ENCODE peak calls at places on chromosomes 13 and 19, in nine cellular contexts. S is endothelial cell of umbilical vein, K is HCT116, A is stomach, D is breast epithelium, Z is upper lobe of left lung, C is transverse colon, W is HL-60, H is SK-N-SH. J is an unnamed sample.

GRCh38 chr13:97319088-97319487 is 97.0 kb downstream of the MBNL2 start:
- DNase-seq in S (no peak), K (no peak), A (no peak), D (no peak), Z (no peak), C (no peak), W (no peak), H (no peak), J (no peak)

GRCh38 chr19:55454787-55455243 is 6.6 kb downstream of the ISOC2 start:
- DNase-seq in S (peak), K (no peak), A (no peak), D (no peak), Z (no peak), C (no peak), W (no peak), H (peak), J (no peak)

GRCh38 chr13:99690426-99691189 is 189.3 kb downstream of the TM9SF2 start:
- DNase-seq in S (no peak), K (no peak), A (no peak), D (no peak), Z (no peak), C (no peak), W (no peak), H (no peak), J (no peak)

GRCh38 chr19:1000591-1001537 is 645 bp downstream of the GRIN3B start:
- DNase-seq in S (no peak), K (no peak), A (no peak), D (no peak), Z (no peak), C (no peak), W (no peak), H (peak), J (no peak)

GRCh38 chr13:61170791-61171330 is 244.8 kb downstream of the PCDH20 start:
- DNase-seq in S (no peak), K (no peak), A (no peak), D (no peak), Z (no peak), C (no peak), W (no peak), H (no peak), J (no peak)

GRCh38 chr19:58395220-58395978 is at the start of gene RNF225:
- DNase-seq in S (no peak), K (no peak), A (no peak), D (peak), Z (peak), C (peak), W (no peak), H (no peak), J (no peak)

GRCh38 chr13:113846639-113847318 is 17.1 kb downstream of the GAS6 start:
- DNase-seq in S (no peak), K (no peak), A (no peak), D (no peak), Z (peak), C (no peak), W (no peak), H (no peak), J (peak)

GRCh38 chr13:77907653-77908341 is 10.8 kb downstream of the EDNRB start:
- DNase-seq in S (peak), K (no peak), A (no peak), D (no peak), Z (no peak), C (no peak), W (no peak), H (no peak), J (no peak)

GRCh38 chr13:112720814-112721197 is 31.0 kb downstream of the ATP11A start:
- DNase-seq in S (no peak), K (no peak), A (no peak), D (no peak), Z (no peak), C (no peak), W (no peak), H (no peak), J (peak)

GRCh38 chr13:80342541-80343371 is 1.8 kb upstream of the SPRY2 start:
- DNase-seq in S (peak), K (no peak), A (peak), D (peak), Z (peak), C (peak), W (no peak), H (peak), J (peak)

GRCh38 chr19:52231154-52231565 is 38.2 kb upstream of the ZNF766 start:
- DNase-seq in S (no peak), K (no peak), A (no peak), D (no peak), Z (no peak), C (no peak), W (no peak), H (no peak), J (no peak)

DNA sequence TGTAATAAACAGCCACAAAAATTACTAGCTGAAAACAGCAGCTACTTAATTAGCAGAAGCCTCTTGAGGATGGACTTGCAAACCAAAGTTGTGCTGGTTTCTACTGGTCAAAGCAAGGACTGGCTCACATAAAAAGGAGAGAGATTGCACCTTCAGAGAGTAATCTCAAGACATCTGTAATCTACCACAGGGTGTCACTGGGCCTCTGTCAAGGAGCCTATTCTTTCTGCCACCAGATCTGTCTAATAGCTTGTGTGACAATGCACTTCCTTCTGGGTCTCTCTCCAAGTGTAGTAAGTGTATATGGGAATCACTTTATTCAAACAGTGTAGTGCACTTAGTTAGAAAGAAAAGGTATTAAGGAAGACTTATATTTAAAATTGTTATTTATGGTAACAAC is 24.4 kb upstream of the ZNF561 start:
- DNase-seq in S (no peak), K (no peak), A (no peak), D (no peak), Z (no peak), C (no peak), W (no peak), H (no peak), J (no peak)
- TF ChIP-seq POLR2AphosphoS5 in S (no peak), K (no peak), A (no peak), D (no peak), Z (no peak), C (no peak), W (no peak), H (no peak), J (no peak)

DNA sequence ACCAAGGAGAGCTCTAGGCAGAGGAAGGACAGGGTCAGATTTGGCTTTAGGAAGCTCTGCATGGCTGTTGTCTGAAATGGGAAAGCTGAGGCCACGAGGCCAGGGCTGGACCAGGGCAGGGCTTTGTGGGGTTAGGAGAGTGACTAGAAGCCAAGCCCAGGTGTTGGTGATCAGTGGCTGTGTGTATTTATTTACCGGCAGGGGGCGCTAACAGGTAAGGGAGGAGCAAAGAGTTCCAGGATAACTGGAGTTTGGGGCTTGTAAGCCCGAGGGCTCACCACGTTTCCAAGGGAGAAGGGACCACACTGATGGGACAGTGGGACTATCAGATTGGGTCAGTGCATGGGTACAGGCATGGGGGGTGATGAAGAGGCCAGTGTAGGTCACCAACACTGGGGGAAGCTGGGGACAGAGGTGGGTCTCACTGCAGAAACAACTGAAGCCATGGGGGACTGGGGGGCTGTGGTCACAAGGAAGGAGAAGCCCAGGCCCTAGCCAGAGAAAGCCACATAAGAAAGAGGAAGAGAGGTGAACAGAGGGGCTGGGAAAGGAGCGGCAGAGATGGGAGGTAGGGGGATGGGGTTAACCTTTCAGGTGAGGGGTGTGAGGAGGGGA is 3.9 kb downstream of the TMEM147 start:
- DNase-seq in S (peak), K (peak), A (peak), D (no peak), Z (peak), C (peak), W (peak), H (peak), J (no peak)
- TF ChIP-seq POLR2AphosphoS5 in S (no peak), K (no peak), A (no peak), D (no peak), Z (no peak), C (no peak), W (no peak), H (no peak), J (no peak)

GRCh38 chr19:10767726-10768125 is 49.8 kb downstream of the DNM2 start:
- DNase-seq in S (no peak), K (no peak), A (no peak), D (no peak), Z (no peak), C (no peak), W (no peak), H (no peak), J (no peak)

GRCh38 chr19:10766681-10767201 is 48.9 kb downstream of the DNM2 start:
- DNase-seq in S (peak), K (no peak), A (peak), D (no peak), Z (no peak), C (no peak), W (no peak), H (peak), J (no peak)

GRCh38 chr19:10768936-10769335 is 51.1 kb downstream of the DNM2 start:
- DNase-seq in S (no peak), K (no peak), A (no peak), D (no peak), Z (no peak), C (no peak), W (no peak), H (no peak), J (no peak)

GRCh38 chr19:10768369-10768768 is 50.5 kb downstream of the DNM2 start:
- DNase-seq in S (no peak), K (no peak), A (no peak), D (no peak), Z (no peak), C (no peak), W (no peak), H (no peak), J (no peak)

DNA sequence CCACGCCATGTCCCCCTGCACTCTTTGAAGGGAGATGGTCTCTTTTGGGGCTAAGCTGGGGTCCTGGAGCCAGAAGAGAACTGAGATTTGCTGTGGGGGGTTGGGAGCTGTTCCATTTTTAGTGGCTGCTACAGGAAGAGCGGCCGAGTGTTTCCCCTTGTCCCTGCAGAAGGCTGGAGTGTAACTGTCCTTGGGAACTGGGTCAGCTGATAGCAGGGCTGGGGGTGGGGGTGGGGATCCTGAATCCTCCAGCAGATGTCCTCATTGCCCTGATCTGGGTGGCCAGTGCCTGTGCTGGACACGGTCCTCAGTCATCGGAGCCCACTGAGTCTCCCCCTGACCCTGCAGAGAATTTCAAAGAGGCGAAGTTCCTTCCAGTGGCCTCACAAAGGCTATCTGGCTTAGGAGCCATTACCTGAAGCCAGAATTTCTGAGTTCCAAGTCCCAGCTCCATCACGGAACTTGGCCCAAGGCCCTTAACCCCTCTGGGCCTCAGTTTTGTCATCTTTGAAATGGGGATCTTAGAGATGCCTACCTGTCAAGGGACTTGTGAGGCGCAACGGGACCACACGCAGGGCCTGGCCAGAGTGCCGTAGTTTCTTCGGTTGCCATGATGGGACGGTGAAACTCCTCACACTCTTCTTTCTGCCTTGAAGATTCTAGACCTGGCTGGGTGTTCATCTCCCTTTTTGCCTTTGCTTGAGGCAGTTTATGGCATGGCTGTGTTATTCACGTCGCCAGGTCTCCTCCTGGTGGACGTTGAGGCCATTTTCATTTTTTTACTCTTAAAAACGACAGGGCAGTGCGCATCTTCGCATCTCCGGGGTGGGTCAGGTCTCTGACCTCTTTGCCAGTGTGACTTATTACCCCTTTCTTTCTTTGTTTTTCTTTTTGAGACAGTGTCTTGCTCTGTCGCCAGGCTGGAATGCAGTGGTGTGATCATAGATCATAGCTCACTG is 51.9 kb downstream of the DNM2 start:
- DNase-seq in S (peak), K (no peak), A (peak), D (no peak), Z (peak), C (peak), W (no peak), H (peak), J (no peak)
- TF ChIP-seq POLR2AphosphoS5 in S (no peak), K (no peak), A (no peak), D (no peak), Z (no peak), C (no peak), W (no peak), H (no peak), J (peak)

DNA sequence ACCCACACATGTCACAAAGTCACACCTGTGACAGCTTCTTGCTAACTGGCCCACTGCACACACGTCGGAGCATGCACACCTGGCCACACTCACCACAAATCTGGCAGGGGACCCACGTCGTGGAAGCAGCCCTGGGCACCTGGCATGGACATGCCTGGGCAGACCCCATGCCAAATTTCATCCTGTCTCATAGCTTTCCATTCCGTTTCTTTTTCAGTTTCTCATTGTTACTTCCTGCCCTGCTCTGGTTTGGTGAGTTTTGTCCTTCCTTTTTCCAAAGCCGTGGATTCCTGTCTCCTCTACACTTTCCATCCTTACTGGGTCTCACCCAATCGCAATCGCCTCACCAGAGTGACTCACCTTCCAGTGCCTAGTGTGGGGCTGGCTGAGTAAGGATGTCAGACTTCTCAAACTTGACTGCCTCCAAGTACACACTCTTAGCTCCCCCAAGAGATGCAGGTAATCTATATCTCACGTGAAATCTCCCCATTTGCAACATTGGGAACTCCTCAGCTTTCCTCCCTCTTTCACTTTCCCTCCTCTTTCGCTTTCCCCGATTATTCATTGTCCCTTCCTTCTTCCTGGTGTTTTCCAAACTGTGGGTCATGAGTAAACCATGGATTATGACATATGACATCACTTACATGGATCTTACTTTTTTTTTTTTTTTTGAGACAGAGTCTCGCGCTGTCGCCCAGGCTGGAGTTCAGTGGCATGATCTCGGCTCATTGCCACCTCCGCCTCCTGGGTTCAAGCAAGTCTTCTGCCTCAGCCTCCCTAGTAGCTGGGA is 1.6 kb upstream of the BBC3 start:
- DNase-seq in S (peak), K (no peak), A (no peak), D (peak), Z (no peak), C (peak), W (no peak), H (no peak), J (no peak)
- TF ChIP-seq POLR2AphosphoS5 in S (peak), K (peak), A (peak), D (peak), Z (no peak), C (peak), W (no peak), H (peak), J (no peak)

DNA sequence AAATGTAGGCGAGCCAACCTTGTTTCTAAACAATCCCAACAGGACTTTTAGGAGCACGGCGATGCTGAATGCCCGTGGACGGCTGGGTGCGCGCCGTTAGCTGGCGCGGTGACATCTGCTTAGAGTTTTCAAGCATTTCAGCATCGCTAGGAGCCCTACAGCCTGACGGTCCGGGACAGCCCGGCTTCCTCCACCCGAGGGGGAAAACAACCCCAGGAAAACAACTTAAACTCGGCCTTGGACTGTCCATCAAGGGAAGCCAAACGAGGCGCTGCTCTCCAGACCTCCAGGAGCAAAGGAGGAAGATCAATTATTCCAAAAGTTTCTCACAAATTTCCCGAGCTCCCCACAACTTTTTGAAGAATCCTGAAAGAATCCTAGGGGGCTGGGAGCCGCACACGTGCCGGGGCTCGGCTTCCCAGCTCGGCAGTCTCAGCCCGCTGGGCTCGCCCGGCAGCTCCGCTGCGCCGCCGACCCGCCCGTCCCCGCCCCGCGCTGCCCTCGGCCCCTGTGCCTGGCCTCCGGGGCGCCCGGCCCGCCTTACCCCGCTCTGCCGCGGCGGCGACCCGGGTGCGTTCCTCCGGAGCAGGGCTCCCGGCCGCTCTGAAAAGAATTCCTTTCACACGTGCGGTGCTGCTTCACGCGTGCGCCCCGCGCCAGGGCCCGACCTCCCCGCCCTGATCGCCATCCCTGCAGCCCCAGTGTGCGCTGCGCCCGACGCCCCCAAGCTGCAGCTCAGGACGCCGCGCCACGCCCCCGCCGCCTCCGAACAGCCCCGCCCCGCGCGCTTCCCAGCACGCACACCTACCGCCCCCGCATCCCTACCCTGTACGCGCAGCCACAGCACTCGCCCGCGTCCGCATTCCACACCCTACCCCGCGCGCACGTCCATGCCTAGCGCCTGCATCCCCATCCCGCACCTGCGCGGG is at the start of gene GJA3:
- DNase-seq in S (no peak), K (no peak), A (no peak), D (no peak), Z (no peak), C (no peak), W (peak), H (peak), J (peak)
- TF ChIP-seq POLR2AphosphoS5 in S (no peak), K (no peak), A (no peak), D (no peak), Z (no peak), C (no peak), W (no peak), H (no peak), J (no peak)

GRCh38 chr19:16074488-16075365 is 1.6 kb upstream of the TPM4 start:
- DNase-seq in S (no peak), K (no peak), A (no peak), D (peak), Z (no peak), C (peak), W (no peak), H (no peak), J (peak)

GRCh38 chr19:16076154-16076957 is at the start of gene TPM4:
- DNase-seq in S (peak), K (peak), A (peak), D (peak), Z (peak), C (peak), W (peak), H (peak), J (peak)

GRCh38 chr19:16076958-16077611 is 790 bp downstream of the TPM4 start:
- DNase-seq in S (peak), K (no peak), A (peak), D (peak), Z (peak), C (peak), W (no peak), H (peak), J (peak)

GRCh38 chr19:16073988-16074387 is 2.3 kb upstream of the TPM4 start:
- DNase-seq in S (peak), K (no peak), A (no peak), D (peak), Z (no peak), C (no peak), W (no peak), H (no peak), J (no peak)

DNA sequence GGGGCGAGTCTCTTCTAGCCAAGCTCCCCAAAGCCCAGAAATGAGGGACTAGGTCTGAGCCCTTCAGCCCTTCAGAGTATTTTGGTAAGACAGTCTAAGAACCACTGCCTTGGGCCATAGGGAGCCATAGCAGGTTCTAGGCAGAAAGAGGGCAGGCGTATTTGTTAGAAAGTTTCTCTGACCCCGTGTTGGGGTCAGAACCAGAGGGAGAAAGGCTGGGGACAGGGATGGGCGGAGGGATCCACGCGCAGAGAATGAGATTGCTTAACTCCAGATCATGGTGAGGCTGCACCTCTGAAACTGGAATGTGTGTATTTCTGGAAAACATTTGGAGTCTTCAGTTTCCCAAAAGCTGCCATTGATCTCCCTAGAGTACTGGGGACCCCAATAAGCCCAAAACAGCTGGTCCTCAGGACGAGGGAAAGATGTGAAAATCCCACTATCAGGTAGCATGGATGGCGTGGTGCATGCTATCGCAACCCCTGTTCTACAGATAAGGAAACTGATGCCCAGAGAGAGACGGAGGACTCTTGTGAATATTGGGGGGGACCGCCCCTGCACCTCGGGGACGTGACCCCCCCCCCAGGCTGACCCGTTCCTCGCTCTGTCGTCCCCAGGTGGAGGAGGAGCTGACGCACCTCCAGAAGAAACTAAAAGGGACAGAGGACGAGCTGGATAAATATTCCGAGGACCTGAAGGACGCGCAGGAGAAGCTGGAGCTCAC is 703 bp upstream of the TPM4 start:
- DNase-seq in S (no peak), K (no peak), A (no peak), D (peak), Z (no peak), C (peak), W (no peak), H (no peak), J (peak)
- TF ChIP-seq POLR2AphosphoS5 in S (peak), K (no peak), A (peak), D (peak), Z (no peak), C (peak), W (no peak), H (no peak), J (no peak)

J was measured in spleen.